ENCODE peak calls at places on chromosomes 13 and 19, in nine cellular contexts. One of them, this sample, is unnamed.

GRCh38 chr13:110300090-110300815 is 6.7 kb downstream of the COL4A1 start:
- DNase-seq in fibroblast of lung: peak
- DNase-seq in heart left ventricle: no peak
- DNase-seq in PC-3: no peak
- DNase-seq in progenitor cell of endocrine pancreas: no peak
- DNase-seq in cardiac muscle cell: no peak
- DNase-seq in WTC11: no peak
- DNase-seq in thoracic aorta: no peak
- DNase-seq in testis: no peak
- DNase-seq in this sample: no peak

GRCh38 chr19:14147797-14148605 is 11.6 kb upstream of the ASF1B start:
- DNase-seq in fibroblast of lung: peak
- DNase-seq in WTC11: peak
- DNase-seq in thoracic aorta: no peak
- DNase-seq in cardiac muscle cell: peak
- DNase-seq in heart left ventricle: peak
- DNase-seq in PC-3: peak
- DNase-seq in testis: peak
- DNase-seq in progenitor cell of endocrine pancreas: peak
- DNase-seq in this sample: peak

GRCh38 chr13:44132710-44133109 is 240.9 kb upstream of the SERP2 start:
- DNase-seq in fibroblast of lung: peak
- DNase-seq in thoracic aorta: peak
- DNase-seq in WTC11: no peak
- DNase-seq in PC-3: peak
- DNase-seq in testis: peak
- DNase-seq in progenitor cell of endocrine pancreas: no peak
- DNase-seq in heart left ventricle: peak
- DNase-seq in cardiac muscle cell: peak
- DNase-seq in this sample: peak

GRCh38 chr13:23289917-23290357 is 109.2 kb downstream of the SGCG start:
- DNase-seq in thoracic aorta: no peak
- DNase-seq in cardiac muscle cell: peak
- DNase-seq in progenitor cell of endocrine pancreas: no peak
- DNase-seq in heart left ventricle: peak
- DNase-seq in WTC11: no peak
- DNase-seq in testis: peak
- DNase-seq in PC-3: peak
- DNase-seq in fibroblast of lung: peak
- DNase-seq in this sample: peak

GRCh38 chr19:30664358-30665058 is 292.3 kb downstream of the ZNF536 start:
- DNase-seq in cardiac muscle cell: peak
- DNase-seq in heart left ventricle: no peak
- DNase-seq in testis: peak
- DNase-seq in PC-3: peak
- DNase-seq in fibroblast of lung: peak
- DNase-seq in thoracic aorta: no peak
- DNase-seq in WTC11: peak
- DNase-seq in progenitor cell of endocrine pancreas: no peak
- DNase-seq in this sample: no peak

GRCh38 chr19:694481-695349 is 537 bp downstream of the PRSS57 start:
- DNase-seq in heart left ventricle: no peak
- DNase-seq in cardiac muscle cell: no peak
- DNase-seq in thoracic aorta: no peak
- DNase-seq in PC-3: no peak
- DNase-seq in progenitor cell of endocrine pancreas: no peak
- DNase-seq in testis: no peak
- DNase-seq in fibroblast of lung: no peak
- DNase-seq in WTC11: no peak
- DNase-seq in this sample: no peak

GRCh38 chr19:49875177-49875576 is 2.0 kb downstream of the AKT1S1 start:
- DNase-seq in thoracic aorta: no peak
- DNase-seq in heart left ventricle: no peak
- DNase-seq in progenitor cell of endocrine pancreas: no peak
- DNase-seq in PC-3: no peak
- DNase-seq in WTC11: no peak
- DNase-seq in testis: no peak
- DNase-seq in fibroblast of lung: no peak
- DNase-seq in cardiac muscle cell: no peak
- DNase-seq in this sample: no peak

GRCh38 chr19:12779162-12779993 is 4.0 kb upstream of the HOOK2 start:
- DNase-seq in testis: peak
- DNase-seq in heart left ventricle: peak
- DNase-seq in WTC11: no peak
- DNase-seq in progenitor cell of endocrine pancreas: no peak
- DNase-seq in thoracic aorta: no peak
- DNase-seq in fibroblast of lung: peak
- DNase-seq in cardiac muscle cell: peak
- DNase-seq in PC-3: peak
- DNase-seq in this sample: peak

GRCh38 chr13:42615691-42616090 is 41.7 kb downstream of the TNFSF11 start:
- DNase-seq in testis: no peak
- DNase-seq in thoracic aorta: no peak
- DNase-seq in PC-3: peak
- DNase-seq in fibroblast of lung: peak
- DNase-seq in WTC11: no peak
- DNase-seq in progenitor cell of endocrine pancreas: no peak
- DNase-seq in cardiac muscle cell: no peak
- DNase-seq in heart left ventricle: no peak
- DNase-seq in this sample: peak

GRCh38 chr13:64505511-64505910 is 2724.6 kb downstream of the PCDH9 start:
- DNase-seq in WTC11: no peak
- DNase-seq in fibroblast of lung: peak
- DNase-seq in heart left ventricle: no peak
- DNase-seq in PC-3: peak
- DNase-seq in progenitor cell of endocrine pancreas: no peak
- DNase-seq in testis: no peak
- DNase-seq in cardiac muscle cell: peak
- DNase-seq in thoracic aorta: no peak
- DNase-seq in this sample: peak

GRCh38 chr13:94176576-94176975 is 302.9 kb downstream of the DCT start:
- DNase-seq in testis: no peak
- DNase-seq in cardiac muscle cell: no peak
- DNase-seq in progenitor cell of endocrine pancreas: no peak
- DNase-seq in WTC11: no peak
- DNase-seq in heart left ventricle: no peak
- DNase-seq in PC-3: no peak
- DNase-seq in thoracic aorta: no peak
- DNase-seq in fibroblast of lung: peak
- DNase-seq in this sample: no peak

GRCh38 chr13:99393791-99394735 is 86.9 kb upstream of the GPR183 start:
- DNase-seq in WTC11: no peak
- DNase-seq in cardiac muscle cell: no peak
- DNase-seq in progenitor cell of endocrine pancreas: no peak
- DNase-seq in fibroblast of lung: no peak
- DNase-seq in testis: peak
- DNase-seq in PC-3: no peak
- DNase-seq in thoracic aorta: no peak
- DNase-seq in heart left ventricle: no peak
- DNase-seq in this sample: no peak

GRCh38 chr19:54231077-54231931 is 8.5 kb upstream of the LILRB3 start:
- DNase-seq in progenitor cell of endocrine pancreas: peak
- DNase-seq in heart left ventricle: peak
- DNase-seq in fibroblast of lung: peak
- DNase-seq in PC-3: peak
- DNase-seq in cardiac muscle cell: peak
- DNase-seq in testis: peak
- DNase-seq in thoracic aorta: peak
- DNase-seq in WTC11: peak
- DNase-seq in this sample: peak

GRCh38 chr13:50691682-50692263 is 151.7 kb downstream of the DLEU7 start:
- DNase-seq in progenitor cell of endocrine pancreas: no peak
- DNase-seq in heart left ventricle: no peak
- DNase-seq in fibroblast of lung: no peak
- DNase-seq in thoracic aorta: no peak
- DNase-seq in testis: no peak
- DNase-seq in PC-3: peak
- DNase-seq in WTC11: no peak
- DNase-seq in cardiac muscle cell: no peak
- DNase-seq in this sample: no peak

GRCh38 chr19:35710784-35711723 is 6.7 kb downstream of the ZBTB32 start:
- DNase-seq in fibroblast of lung: no peak
- DNase-seq in cardiac muscle cell: no peak
- DNase-seq in testis: no peak
- DNase-seq in heart left ventricle: no peak
- DNase-seq in progenitor cell of endocrine pancreas: no peak
- DNase-seq in thoracic aorta: no peak
- DNase-seq in PC-3: no peak
- DNase-seq in WTC11: no peak
- DNase-seq in this sample: no peak

DNA sequence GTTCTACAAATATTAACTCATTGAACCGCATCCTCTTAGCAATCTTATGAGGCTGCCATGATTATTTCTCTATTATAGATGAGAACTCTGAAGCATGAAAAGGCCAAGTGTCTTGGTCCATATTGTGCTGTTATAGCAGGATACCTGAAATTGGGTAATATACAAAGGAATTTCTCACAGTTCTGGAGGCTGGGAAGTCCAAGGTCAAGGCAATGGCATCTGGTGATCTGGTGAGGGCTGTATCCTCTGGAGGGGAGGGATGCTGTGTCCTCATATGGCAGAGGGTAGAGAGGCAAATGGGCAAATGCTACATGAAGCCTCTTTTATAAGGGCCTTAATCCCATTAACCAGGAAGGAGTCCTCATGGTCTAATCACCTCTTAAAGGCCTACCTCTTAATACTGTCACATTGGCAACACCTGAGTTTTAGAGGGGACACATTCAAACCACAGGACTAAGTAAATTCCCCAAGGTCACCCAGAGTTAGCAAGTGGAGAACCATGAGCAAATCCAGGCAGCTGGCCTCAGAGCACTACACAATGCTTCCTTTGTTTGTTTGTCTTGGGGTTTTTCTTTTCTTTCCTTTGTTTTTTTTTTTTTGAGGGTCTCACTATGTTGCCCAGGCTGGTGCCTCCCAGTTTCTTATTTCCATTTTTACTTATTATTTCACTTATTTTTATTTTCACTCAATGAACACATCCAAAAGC is 55.9 kb upstream of the LATS2 start:
- DNase-seq in thoracic aorta: no peak
- DNase-seq in progenitor cell of endocrine pancreas: no peak
- DNase-seq in PC-3: no peak
- DNase-seq in heart left ventricle: no peak
- DNase-seq in WTC11: no peak
- DNase-seq in fibroblast of lung: no peak
- DNase-seq in cardiac muscle cell: no peak
- DNase-seq in testis: no peak
- DNase-seq in this sample: no peak
- TF ChIP-seq CTCF in thoracic aorta: no peak
- TF ChIP-seq CTCF in progenitor cell of endocrine pancreas: no peak
- TF ChIP-seq CTCF in PC-3: no peak
- TF ChIP-seq CTCF in heart left ventricle: no peak
- TF ChIP-seq CTCF in WTC11: no peak
- TF ChIP-seq CTCF in fibroblast of lung: no peak
- TF ChIP-seq CTCF in cardiac muscle cell: no peak
- TF ChIP-seq CTCF in testis: no peak
- TF ChIP-seq CTCF in this sample: no peak

GRCh38 chr19:51365211-51366049 is 758 bp downstream of the ETFB start:
- DNase-seq in heart left ventricle: no peak
- DNase-seq in PC-3: peak
- DNase-seq in progenitor cell of endocrine pancreas: no peak
- DNase-seq in thoracic aorta: no peak
- DNase-seq in fibroblast of lung: peak
- DNase-seq in testis: peak
- DNase-seq in WTC11: no peak
- DNase-seq in cardiac muscle cell: peak
- DNase-seq in this sample: peak
- TF ChIP-seq CTCF in heart left ventricle: no peak
- TF ChIP-seq CTCF in PC-3: no peak
- TF ChIP-seq CTCF in progenitor cell of endocrine pancreas: no peak
- TF ChIP-seq CTCF in thoracic aorta: no peak
- TF ChIP-seq CTCF in fibroblast of lung: peak
- TF ChIP-seq CTCF in testis: no peak
- TF ChIP-seq CTCF in WTC11: no peak
- TF ChIP-seq CTCF in cardiac muscle cell: peak
- TF ChIP-seq CTCF in this sample: no peak

DNA sequence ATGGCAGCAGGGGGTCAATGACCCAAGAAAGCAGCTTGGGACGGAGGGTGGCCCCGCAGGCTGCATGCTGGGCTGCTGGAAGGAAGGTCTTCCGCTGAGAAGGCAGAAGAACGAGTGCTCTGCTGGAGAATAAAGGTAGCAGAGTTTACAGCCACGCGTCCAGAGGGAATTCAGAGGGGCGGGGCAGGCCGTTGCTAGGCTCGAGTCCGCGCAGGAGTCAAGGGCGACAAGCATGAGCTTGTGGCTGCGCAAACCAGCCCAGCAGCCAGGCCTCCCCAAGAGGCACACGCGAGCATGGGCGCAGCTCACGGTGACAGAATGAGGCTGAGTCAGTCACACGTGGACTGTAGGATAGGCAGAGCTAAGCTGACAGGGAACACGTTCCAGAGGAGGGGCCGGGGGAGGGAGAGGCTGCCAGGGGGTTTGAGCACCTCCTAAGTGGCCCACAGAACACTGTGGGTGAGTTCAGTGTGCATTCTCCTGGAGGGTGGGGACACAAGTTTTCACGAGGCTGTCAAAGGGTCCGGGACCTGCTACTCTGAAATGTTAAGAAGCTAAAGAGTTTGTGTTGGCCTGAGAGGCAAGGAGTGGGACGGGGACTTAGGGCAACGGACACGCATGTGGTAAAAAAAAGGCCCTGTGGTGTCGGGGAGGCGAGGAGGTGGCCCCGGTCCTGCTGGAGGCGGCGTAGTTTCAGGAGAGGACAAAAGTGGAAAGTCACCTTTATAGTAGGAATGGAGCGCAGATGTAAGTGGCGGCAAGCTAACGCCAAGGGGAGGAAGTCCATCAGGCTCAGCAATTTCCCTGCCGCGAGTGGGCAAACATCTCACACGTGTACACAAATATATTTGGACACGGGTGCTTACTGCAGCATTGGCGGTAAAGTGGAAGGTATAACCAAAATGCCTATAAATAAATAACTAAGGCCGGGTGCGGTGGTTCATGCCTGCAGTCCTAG is 17.7 kb downstream of the RFX2 start:
- DNase-seq in thoracic aorta: peak
- DNase-seq in PC-3: peak
- DNase-seq in progenitor cell of endocrine pancreas: peak
- DNase-seq in testis: peak
- DNase-seq in fibroblast of lung: peak
- DNase-seq in heart left ventricle: peak
- DNase-seq in WTC11: peak
- DNase-seq in cardiac muscle cell: peak
- DNase-seq in this sample: peak
- TF ChIP-seq CTCF in thoracic aorta: peak
- TF ChIP-seq CTCF in PC-3: no peak
- TF ChIP-seq CTCF in progenitor cell of endocrine pancreas: peak
- TF ChIP-seq CTCF in testis: no peak
- TF ChIP-seq CTCF in fibroblast of lung: no peak
- TF ChIP-seq CTCF in heart left ventricle: no peak
- TF ChIP-seq CTCF in WTC11: no peak
- TF ChIP-seq CTCF in cardiac muscle cell: no peak
- TF ChIP-seq CTCF in this sample: no peak

DNA sequence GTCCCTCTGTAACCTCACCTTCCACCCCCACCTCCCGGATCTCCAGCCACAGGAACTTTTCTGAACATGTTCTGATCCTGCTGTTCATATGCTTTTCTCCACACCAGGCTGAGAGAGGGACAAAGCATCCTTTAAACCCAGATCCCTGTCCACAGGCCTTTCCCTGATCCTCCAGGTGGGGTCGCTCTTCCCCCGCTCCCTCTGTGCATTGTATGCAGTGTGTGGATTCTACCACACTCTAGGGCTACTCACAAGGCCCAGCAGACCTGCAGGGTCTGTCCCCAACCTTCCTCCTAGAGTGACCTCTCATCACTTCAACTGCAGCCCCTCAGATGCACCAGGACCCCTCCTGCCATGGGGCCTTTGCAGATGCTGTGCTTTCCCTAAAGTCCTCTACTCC is 1200.6 kb downstream of the UQCRFS1 start:
- DNase-seq in thoracic aorta: no peak
- DNase-seq in testis: no peak
- DNase-seq in WTC11: peak
- DNase-seq in PC-3: no peak
- DNase-seq in progenitor cell of endocrine pancreas: no peak
- DNase-seq in cardiac muscle cell: no peak
- DNase-seq in heart left ventricle: no peak
- DNase-seq in fibroblast of lung: no peak
- DNase-seq in this sample: no peak
- TF ChIP-seq CTCF in thoracic aorta: no peak
- TF ChIP-seq CTCF in testis: no peak
- TF ChIP-seq CTCF in WTC11: peak
- TF ChIP-seq CTCF in PC-3: no peak
- TF ChIP-seq CTCF in progenitor cell of endocrine pancreas: peak
- TF ChIP-seq CTCF in cardiac muscle cell: no peak
- TF ChIP-seq CTCF in heart left ventricle: no peak
- TF ChIP-seq CTCF in fibroblast of lung: no peak
- TF ChIP-seq CTCF in this sample: no peak

This sample was measured in MCF 10A.